ENCODE peak calls at places on chromosomes 16 and 17, in eight cellular contexts. One of them, this sample, is unnamed.
A peak's percentile ranks its signal among the peaks of the same experiment; 100 is the strongest.

GRCh38 chr16:16169615-16170014 is 53.7 kb downstream of the ABCC6 start:
- DNase-seq in GM19239: no peak
- DNase-seq in activated naive CD8-positive, alpha-beta T cell treated with anti-CD3 and anti-CD28 coated beads for 36 hours: no peak
- DNase-seq in Peyer's patch: no peak
- DNase-seq in activated T-helper 1 cell treated with anti-CD3 and anti-CD28 coated beads, Interleukin-12 subunit alpha, Interleukin-12 subunit beta, Interleukin-2, Interleukin-4 antibody, amounts not matched to agents 30 ng/mL and 10 ng/mL and 1 ng/mL, durations not matched to agents 14 hours and 24 hours and 36 hours: no peak
- DNase-seq in HTR-8/SVneo: no peak
- DNase-seq in BE2C: no peak
- DNase-seq in naive thymus-derived CD8-positive, alpha-beta T cell: no peak
- DNase-seq in this sample: no peak

GRCh38 chr16:180921-181667 is 835 bp downstream of the HBQ1 start:
- DNase-seq in Peyer's patch: peak; percentile 70
- DNase-seq in GM19239: peak; percentile 96
- DNase-seq in BE2C: peak; percentile 89
- DNase-seq in activated T-helper 1 cell treated with anti-CD3 and anti-CD28 coated beads, Interleukin-12 subunit alpha, Interleukin-12 subunit beta, Interleukin-2, Interleukin-4 antibody, amounts not matched to agents 30 ng/mL and 10 ng/mL and 1 ng/mL, durations not matched to agents 14 hours and 24 hours and 36 hours: peak; percentile 78
- DNase-seq in activated naive CD8-positive, alpha-beta T cell treated with anti-CD3 and anti-CD28 coated beads for 36 hours: peak; percentile 88
- DNase-seq in HTR-8/SVneo: peak; percentile 91
- DNase-seq in naive thymus-derived CD8-positive, alpha-beta T cell: peak; percentile 87
- DNase-seq in this sample: peak; percentile 96

GRCh38 chr17:70074991-70075390 is at the start of gene KCNJ16:
- DNase-seq in Peyer's patch: no peak
- DNase-seq in BE2C: no peak
- DNase-seq in activated T-helper 1 cell treated with anti-CD3 and anti-CD28 coated beads, Interleukin-12 subunit alpha, Interleukin-12 subunit beta, Interleukin-2, Interleukin-4 antibody, amounts not matched to agents 30 ng/mL and 10 ng/mL and 1 ng/mL, durations not matched to agents 14 hours and 24 hours and 36 hours: no peak
- DNase-seq in HTR-8/SVneo: no peak
- DNase-seq in naive thymus-derived CD8-positive, alpha-beta T cell: no peak
- DNase-seq in activated naive CD8-positive, alpha-beta T cell treated with anti-CD3 and anti-CD28 coated beads for 36 hours: no peak
- DNase-seq in GM19239: no peak
- DNase-seq in this sample: no peak

GRCh38 chr17:44374306-44375195 is 10.9 kb upstream of the FAM171A2 start:
- DNase-seq in activated T-helper 1 cell treated with anti-CD3 and anti-CD28 coated beads, Interleukin-12 subunit alpha, Interleukin-12 subunit beta, Interleukin-2, Interleukin-4 antibody, amounts not matched to agents 30 ng/mL and 10 ng/mL and 1 ng/mL, durations not matched to agents 14 hours and 24 hours and 36 hours: no peak
- DNase-seq in GM19239: no peak
- DNase-seq in HTR-8/SVneo: no peak
- DNase-seq in Peyer's patch: no peak
- DNase-seq in BE2C: no peak
- DNase-seq in naive thymus-derived CD8-positive, alpha-beta T cell: no peak
- DNase-seq in activated naive CD8-positive, alpha-beta T cell treated with anti-CD3 and anti-CD28 coated beads for 36 hours: no peak
- DNase-seq in this sample: peak; percentile 70

GRCh38 chr16:53080345-53081031 is 25.7 kb downstream of the CHD9 start:
- DNase-seq in activated T-helper 1 cell treated with anti-CD3 and anti-CD28 coated beads, Interleukin-12 subunit alpha, Interleukin-12 subunit beta, Interleukin-2, Interleukin-4 antibody, amounts not matched to agents 30 ng/mL and 10 ng/mL and 1 ng/mL, durations not matched to agents 14 hours and 24 hours and 36 hours: no peak
- DNase-seq in activated naive CD8-positive, alpha-beta T cell treated with anti-CD3 and anti-CD28 coated beads for 36 hours: no peak
- DNase-seq in Peyer's patch: no peak
- DNase-seq in GM19239: no peak
- DNase-seq in BE2C: peak; percentile 86
- DNase-seq in naive thymus-derived CD8-positive, alpha-beta T cell: no peak
- DNase-seq in HTR-8/SVneo: peak; percentile 71
- DNase-seq in this sample: no peak

GRCh38 chr17:76161619-76162222 is 20.7 kb upstream of the FOXJ1 start:
- DNase-seq in GM19239: no peak
- DNase-seq in naive thymus-derived CD8-positive, alpha-beta T cell: no peak
- DNase-seq in Peyer's patch: no peak
- DNase-seq in activated naive CD8-positive, alpha-beta T cell treated with anti-CD3 and anti-CD28 coated beads for 36 hours: no peak
- DNase-seq in HTR-8/SVneo: no peak
- DNase-seq in activated T-helper 1 cell treated with anti-CD3 and anti-CD28 coated beads, Interleukin-12 subunit alpha, Interleukin-12 subunit beta, Interleukin-2, Interleukin-4 antibody, amounts not matched to agents 30 ng/mL and 10 ng/mL and 1 ng/mL, durations not matched to agents 14 hours and 24 hours and 36 hours: no peak
- DNase-seq in BE2C: no peak
- DNase-seq in this sample: no peak

GRCh38 chr17:27980035-27980434 is 62.4 kb upstream of the NLK start:
- DNase-seq in naive thymus-derived CD8-positive, alpha-beta T cell: no peak
- DNase-seq in Peyer's patch: no peak
- DNase-seq in GM19239: no peak
- DNase-seq in activated naive CD8-positive, alpha-beta T cell treated with anti-CD3 and anti-CD28 coated beads for 36 hours: no peak
- DNase-seq in activated T-helper 1 cell treated with anti-CD3 and anti-CD28 coated beads, Interleukin-12 subunit alpha, Interleukin-12 subunit beta, Interleukin-2, Interleukin-4 antibody, amounts not matched to agents 30 ng/mL and 10 ng/mL and 1 ng/mL, durations not matched to agents 14 hours and 24 hours and 36 hours: no peak
- DNase-seq in HTR-8/SVneo: peak; percentile 88
- DNase-seq in BE2C: no peak
- DNase-seq in this sample: no peak

GRCh38 chr16:49000594-49000993 is 281.0 kb downstream of the CBLN1 start:
- DNase-seq in activated naive CD8-positive, alpha-beta T cell treated with anti-CD3 and anti-CD28 coated beads for 36 hours: no peak
- DNase-seq in BE2C: no peak
- DNase-seq in naive thymus-derived CD8-positive, alpha-beta T cell: no peak
- DNase-seq in GM19239: no peak
- DNase-seq in activated T-helper 1 cell treated with anti-CD3 and anti-CD28 coated beads, Interleukin-12 subunit alpha, Interleukin-12 subunit beta, Interleukin-2, Interleukin-4 antibody, amounts not matched to agents 30 ng/mL and 10 ng/mL and 1 ng/mL, durations not matched to agents 14 hours and 24 hours and 36 hours: no peak
- DNase-seq in Peyer's patch: no peak
- DNase-seq in HTR-8/SVneo: no peak
- DNase-seq in this sample: no peak